ENCODE peak calls at places on chromosomes 5 and 9, in ten cellular contexts. One of them, this sample, is unnamed.

GRCh38 chr5:133595465-133595864 is 16.9 kb downstream of the FSTL4 start:
- DNase-seq in kidney: no peak
- DNase-seq in CD4-positive, alpha-beta memory T cell: no peak
- DNase-seq in HepG2: no peak
- DNase-seq in naive thymus-derived CD4-positive, alpha-beta T cell: no peak
- DNase-seq in K562: no peak
- DNase-seq in body of pancreas: no peak
- DNase-seq in AG04450: no peak
- DNase-seq in astrocyte of the cerebellum: no peak
- DNase-seq in AG09309: no peak
- DNase-seq in this sample: no peak

GRCh38 chr9:15355669-15356068 is 48.7 kb upstream of the TTC39B start:
- DNase-seq in body of pancreas: no peak
- DNase-seq in kidney: no peak
- DNase-seq in AG09309: no peak
- DNase-seq in K562: no peak
- DNase-seq in HepG2: no peak
- DNase-seq in CD4-positive, alpha-beta memory T cell: no peak
- DNase-seq in astrocyte of the cerebellum: no peak
- DNase-seq in naive thymus-derived CD4-positive, alpha-beta T cell: no peak
- DNase-seq in AG04450: no peak
- DNase-seq in this sample: no peak

GRCh38 chr5:159163027-159163699 is 46.2 kb downstream of the RNF145 start:
- DNase-seq in AG09309: peak
- DNase-seq in K562: no peak
- DNase-seq in body of pancreas: no peak
- DNase-seq in CD4-positive, alpha-beta memory T cell: no peak
- DNase-seq in HepG2: no peak
- DNase-seq in naive thymus-derived CD4-positive, alpha-beta T cell: no peak
- DNase-seq in astrocyte of the cerebellum: peak
- DNase-seq in kidney: no peak
- DNase-seq in AG04450: peak
- DNase-seq in this sample: no peak

GRCh38 chr5:140764177-140765020 is 21.5 kb upstream of the PCDHA1 start:
- DNase-seq in AG04450: no peak
- DNase-seq in naive thymus-derived CD4-positive, alpha-beta T cell: no peak
- DNase-seq in kidney: no peak
- DNase-seq in CD4-positive, alpha-beta memory T cell: no peak
- DNase-seq in body of pancreas: no peak
- DNase-seq in astrocyte of the cerebellum: no peak
- DNase-seq in K562: no peak
- DNase-seq in AG09309: no peak
- DNase-seq in HepG2: no peak
- DNase-seq in this sample: no peak

GRCh38 chr5:139680368-139681111 is 32.4 kb downstream of the CXXC5 start:
- DNase-seq in naive thymus-derived CD4-positive, alpha-beta T cell: no peak
- DNase-seq in AG09309: no peak
- DNase-seq in CD4-positive, alpha-beta memory T cell: no peak
- DNase-seq in AG04450: no peak
- DNase-seq in body of pancreas: peak
- DNase-seq in astrocyte of the cerebellum: no peak
- DNase-seq in K562: no peak
- DNase-seq in kidney: peak
- DNase-seq in HepG2: no peak
- DNase-seq in this sample: no peak

GRCh38 chr5:76836181-76836580 is 13.6 kb upstream of the S100Z start:
- DNase-seq in HepG2: no peak
- DNase-seq in AG09309: no peak
- DNase-seq in astrocyte of the cerebellum: no peak
- DNase-seq in body of pancreas: no peak
- DNase-seq in naive thymus-derived CD4-positive, alpha-beta T cell: no peak
- DNase-seq in AG04450: no peak
- DNase-seq in CD4-positive, alpha-beta memory T cell: no peak
- DNase-seq in kidney: no peak
- DNase-seq in K562: no peak
- DNase-seq in this sample: no peak

GRCh38 chr5:40333459-40334241 is 346.1 kb upstream of the PTGER4 start:
- DNase-seq in AG04450: no peak
- DNase-seq in CD4-positive, alpha-beta memory T cell: no peak
- DNase-seq in HepG2: no peak
- DNase-seq in body of pancreas: no peak
- DNase-seq in astrocyte of the cerebellum: no peak
- DNase-seq in AG09309: peak
- DNase-seq in naive thymus-derived CD4-positive, alpha-beta T cell: no peak
- DNase-seq in kidney: no peak
- DNase-seq in K562: no peak
- DNase-seq in this sample: no peak

GRCh38 chr9:89877051-89878002 is 272.5 kb downstream of the GADD45G start:
- DNase-seq in CD4-positive, alpha-beta memory T cell: no peak
- DNase-seq in body of pancreas: no peak
- DNase-seq in HepG2: no peak
- DNase-seq in AG09309: no peak
- DNase-seq in kidney: no peak
- DNase-seq in astrocyte of the cerebellum: no peak
- DNase-seq in naive thymus-derived CD4-positive, alpha-beta T cell: no peak
- DNase-seq in AG04450: no peak
- DNase-seq in K562: no peak
- DNase-seq in this sample: no peak

GRCh38 chr9:96216618-96217017 is 85.4 kb downstream of the HSD17B3 start:
- DNase-seq in AG09309: no peak
- DNase-seq in K562: no peak
- DNase-seq in CD4-positive, alpha-beta memory T cell: no peak
- DNase-seq in naive thymus-derived CD4-positive, alpha-beta T cell: no peak
- DNase-seq in astrocyte of the cerebellum: no peak
- DNase-seq in AG04450: no peak
- DNase-seq in HepG2: no peak
- DNase-seq in kidney: no peak
- DNase-seq in body of pancreas: no peak
- DNase-seq in this sample: no peak

GRCh38 chr9:96218821-96219614 is 83.0 kb downstream of the HSD17B3 start:
- DNase-seq in AG09309: no peak
- DNase-seq in CD4-positive, alpha-beta memory T cell: no peak
- DNase-seq in astrocyte of the cerebellum: no peak
- DNase-seq in HepG2: no peak
- DNase-seq in body of pancreas: no peak
- DNase-seq in AG04450: no peak
- DNase-seq in kidney: no peak
- DNase-seq in K562: no peak
- DNase-seq in naive thymus-derived CD4-positive, alpha-beta T cell: no peak
- DNase-seq in this sample: no peak

GRCh38 chr9:96219615-96220257 is 82.2 kb downstream of the HSD17B3 start:
- DNase-seq in CD4-positive, alpha-beta memory T cell: peak
- DNase-seq in astrocyte of the cerebellum: no peak
- DNase-seq in naive thymus-derived CD4-positive, alpha-beta T cell: no peak
- DNase-seq in body of pancreas: peak
- DNase-seq in K562: peak
- DNase-seq in AG09309: no peak
- DNase-seq in kidney: peak
- DNase-seq in AG04450: no peak
- DNase-seq in HepG2: no peak
- DNase-seq in this sample: peak

GRCh38 chr9:96217358-96217755 is 84.6 kb downstream of the HSD17B3 start:
- DNase-seq in AG04450: no peak
- DNase-seq in astrocyte of the cerebellum: no peak
- DNase-seq in CD4-positive, alpha-beta memory T cell: no peak
- DNase-seq in K562: peak
- DNase-seq in AG09309: no peak
- DNase-seq in kidney: peak
- DNase-seq in naive thymus-derived CD4-positive, alpha-beta T cell: no peak
- DNase-seq in HepG2: no peak
- DNase-seq in body of pancreas: peak
- DNase-seq in this sample: no peak

GRCh38 chr9:96217756-96218693 is 84.0 kb downstream of the HSD17B3 start:
- DNase-seq in HepG2: peak
- DNase-seq in AG04450: peak
- DNase-seq in AG09309: no peak
- DNase-seq in CD4-positive, alpha-beta memory T cell: peak
- DNase-seq in naive thymus-derived CD4-positive, alpha-beta T cell: peak
- DNase-seq in body of pancreas: peak
- DNase-seq in K562: peak
- DNase-seq in astrocyte of the cerebellum: no peak
- DNase-seq in kidney: peak
- DNase-seq in this sample: peak
- H3K4me3 ChIP-seq in HepG2: peak
- H3K4me3 ChIP-seq in AG04450: peak
- H3K4me3 ChIP-seq in AG09309: no peak
- H3K4me3 ChIP-seq in CD4-positive, alpha-beta memory T cell: no peak
- H3K4me3 ChIP-seq in naive thymus-derived CD4-positive, alpha-beta T cell: peak
- H3K4me3 ChIP-seq in body of pancreas: no peak
- H3K4me3 ChIP-seq in K562: no peak
- H3K4me3 ChIP-seq in astrocyte of the cerebellum: peak
- H3K4me3 ChIP-seq in kidney: no peak
- H3K4me3 ChIP-seq in this sample: no peak

GRCh38 chr9:113501129-113501686 is 37.7 kb downstream of the RGS3 start:
- DNase-seq in naive thymus-derived CD4-positive, alpha-beta T cell: no peak
- DNase-seq in K562: no peak
- DNase-seq in HepG2: no peak
- DNase-seq in kidney: no peak
- DNase-seq in CD4-positive, alpha-beta memory T cell: no peak
- DNase-seq in AG09309: no peak
- DNase-seq in body of pancreas: no peak
- DNase-seq in AG04450: no peak
- DNase-seq in astrocyte of the cerebellum: no peak
- DNase-seq in this sample: no peak
- H3K4me3 ChIP-seq in naive thymus-derived CD4-positive, alpha-beta T cell: no peak
- H3K4me3 ChIP-seq in K562: no peak
- H3K4me3 ChIP-seq in HepG2: no peak
- H3K4me3 ChIP-seq in kidney: peak
- H3K4me3 ChIP-seq in CD4-positive, alpha-beta memory T cell: no peak
- H3K4me3 ChIP-seq in AG09309: no peak
- H3K4me3 ChIP-seq in body of pancreas: no peak
- H3K4me3 ChIP-seq in AG04450: no peak
- H3K4me3 ChIP-seq in astrocyte of the cerebellum: no peak
- H3K4me3 ChIP-seq in this sample: no peak

GRCh38 chr9:130940023-130940549 is 1.0 kb upstream of the FIBCD1 start:
- DNase-seq in HepG2: no peak
- DNase-seq in naive thymus-derived CD4-positive, alpha-beta T cell: no peak
- DNase-seq in AG09309: no peak
- DNase-seq in AG04450: no peak
- DNase-seq in K562: no peak
- DNase-seq in CD4-positive, alpha-beta memory T cell: no peak
- DNase-seq in body of pancreas: no peak
- DNase-seq in astrocyte of the cerebellum: no peak
- DNase-seq in kidney: peak
- DNase-seq in this sample: no peak
- H3K4me3 ChIP-seq in HepG2: no peak
- H3K4me3 ChIP-seq in naive thymus-derived CD4-positive, alpha-beta T cell: no peak
- H3K4me3 ChIP-seq in AG09309: no peak
- H3K4me3 ChIP-seq in AG04450: no peak
- H3K4me3 ChIP-seq in K562: no peak
- H3K4me3 ChIP-seq in CD4-positive, alpha-beta memory T cell: no peak
- H3K4me3 ChIP-seq in body of pancreas: no peak
- H3K4me3 ChIP-seq in astrocyte of the cerebellum: no peak
- H3K4me3 ChIP-seq in kidney: no peak
- H3K4me3 ChIP-seq in this sample: no peak

DNA sequence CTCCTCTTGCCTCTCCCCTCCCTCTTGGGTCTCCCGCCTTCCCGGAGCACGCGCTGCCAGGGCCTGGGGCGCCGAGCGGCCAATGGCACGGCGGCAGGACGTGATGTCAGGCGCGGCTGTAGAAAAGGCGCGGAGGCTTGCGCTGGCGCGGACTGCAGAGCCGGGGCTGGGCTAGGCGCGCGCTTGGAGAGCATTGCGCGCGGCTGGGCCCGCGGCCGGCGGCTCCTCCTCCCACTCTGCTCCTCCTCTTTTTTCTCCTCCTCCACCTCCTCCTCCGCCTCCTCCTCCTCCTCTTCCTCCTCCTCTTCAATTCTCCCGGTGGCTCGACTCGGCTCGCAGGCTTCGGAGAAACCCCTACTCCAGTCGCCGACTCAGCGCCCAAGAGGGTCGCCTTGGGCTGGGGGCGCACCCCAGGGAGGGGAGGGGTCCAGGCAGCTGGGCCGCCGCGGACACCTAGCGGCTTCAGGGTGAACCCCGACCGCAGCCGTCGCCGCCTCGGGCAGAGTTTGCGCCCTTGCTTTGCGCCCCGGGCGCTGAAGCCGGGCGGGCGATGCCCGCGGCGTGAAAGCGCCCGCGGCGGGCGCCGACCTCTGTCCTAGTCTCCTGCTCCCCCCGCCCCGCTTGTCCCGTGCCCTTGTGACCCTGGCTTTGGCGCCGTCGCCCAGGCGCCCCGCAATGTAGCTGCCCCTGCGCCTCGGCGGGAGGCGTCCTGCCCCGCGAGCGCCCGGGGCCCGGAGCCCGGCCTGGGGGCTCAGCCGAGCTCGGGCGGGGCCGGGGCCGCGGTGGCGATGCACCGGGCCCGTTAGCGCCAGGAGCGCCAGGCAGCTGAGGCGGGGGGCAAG is at the start of gene LHX2:
- DNase-seq in naive thymus-derived CD4-positive, alpha-beta T cell: no peak
- DNase-seq in CD4-positive, alpha-beta memory T cell: no peak
- DNase-seq in kidney: no peak
- DNase-seq in K562: peak
- DNase-seq in astrocyte of the cerebellum: no peak
- DNase-seq in body of pancreas: peak
- DNase-seq in HepG2: no peak
- DNase-seq in AG04450: no peak
- DNase-seq in AG09309: peak
- DNase-seq in this sample: no peak
- H3K4me3 ChIP-seq in naive thymus-derived CD4-positive, alpha-beta T cell: no peak
- H3K4me3 ChIP-seq in CD4-positive, alpha-beta memory T cell: no peak
- H3K4me3 ChIP-seq in kidney: no peak
- H3K4me3 ChIP-seq in K562: no peak
- H3K4me3 ChIP-seq in astrocyte of the cerebellum: peak
- H3K4me3 ChIP-seq in body of pancreas: no peak
- H3K4me3 ChIP-seq in HepG2: no peak
- H3K4me3 ChIP-seq in AG04450: peak
- H3K4me3 ChIP-seq in AG09309: peak
- H3K4me3 ChIP-seq in this sample: no peak

DNA sequence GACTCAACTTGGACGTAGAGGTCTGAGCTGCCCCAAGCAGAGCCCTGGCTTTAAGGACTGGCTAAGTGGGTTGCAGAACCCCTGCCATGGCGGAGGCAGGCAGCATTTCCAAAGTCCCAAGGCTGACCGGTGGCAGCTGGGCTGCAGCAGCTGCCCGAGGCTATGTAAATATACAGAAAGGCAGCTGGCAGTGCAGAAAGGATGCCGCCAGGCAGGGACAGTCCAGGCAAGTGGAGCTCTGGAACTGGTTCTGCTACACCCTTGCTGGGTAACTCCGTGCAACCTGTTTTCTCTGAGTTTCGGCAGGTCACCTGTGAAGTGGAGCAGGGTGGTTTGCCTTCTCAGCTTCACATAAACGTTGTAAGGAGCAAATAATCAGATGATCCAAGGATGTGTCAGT is 46.0 kb downstream of the SHB start:
- DNase-seq in K562: no peak
- DNase-seq in AG09309: no peak
- DNase-seq in AG04450: no peak
- DNase-seq in kidney: no peak
- DNase-seq in body of pancreas: peak
- DNase-seq in HepG2: no peak
- DNase-seq in naive thymus-derived CD4-positive, alpha-beta T cell: no peak
- DNase-seq in astrocyte of the cerebellum: no peak
- DNase-seq in CD4-positive, alpha-beta memory T cell: no peak
- DNase-seq in this sample: no peak
- H3K4me3 ChIP-seq in K562: no peak
- H3K4me3 ChIP-seq in AG09309: no peak
- H3K4me3 ChIP-seq in AG04450: no peak
- H3K4me3 ChIP-seq in kidney: no peak
- H3K4me3 ChIP-seq in body of pancreas: no peak
- H3K4me3 ChIP-seq in HepG2: no peak
- H3K4me3 ChIP-seq in naive thymus-derived CD4-positive, alpha-beta T cell: no peak
- H3K4me3 ChIP-seq in astrocyte of the cerebellum: no peak
- H3K4me3 ChIP-seq in CD4-positive, alpha-beta memory T cell: no peak
- H3K4me3 ChIP-seq in this sample: no peak